ENCODE peak calls at places on chromosomes 16 and 17, in five cellular contexts. Z, M, Y, B and P are unnamed samples.

GRCh38 chr17:72710185-72710584 is 382.3 kb downstream of the SLC39A11 start:
- DNase-seq in Z (no peak), B (no peak), M (no peak), Y (no peak), P (no peak)

GRCh38 chr16:13552062-13552959 is 367.6 kb upstream of the ERCC4 start:
- DNase-seq in Y (no peak), Z (no peak), M (no peak), B (no peak), P (peak)

GRCh38 chr17:82338858-82339633 is 5.5 kb upstream of the SECTM1 start:
- DNase-seq in Z (no peak), Y (no peak), M (peak), B (no peak), P (peak)

GRCh38 chr16:74774223-74775139 is at the start of gene FA2H:
- DNase-seq in M (peak), Y (peak), B (peak), Z (peak), P (peak)

GRCh38 chr17:76811028-76811427 is 57.2 kb upstream of the MGAT5B start:
- DNase-seq in Y (peak), Z (no peak), B (no peak), M (no peak), P (no peak)

GRCh38 chr17:58969156-58969555 is 137.5 kb downstream of the TRIM37 start:
- DNase-seq in Y (peak), Z (no peak), B (no peak), M (no peak), P (no peak)

GRCh38 chr17:3575506-3575905 is 17.9 kb upstream of the TRPV3 start:
- DNase-seq in M (peak), Y (no peak), Z (no peak), B (no peak), P (no peak)

GRCh38 chr17:57262557-57262956 is 6.2 kb downstream of the MSI2 start:
- DNase-seq in Z (no peak), Y (no peak), M (no peak), B (no peak), P (no peak)

GRCh38 chr17:65485388-65486299 is 75.8 kb downstream of the AXIN2 start:
- DNase-seq in B (no peak), M (no peak), Z (no peak), Y (no peak), P (no peak)